ENCODE peak calls at places on chromosomes 7 and 10, in eight cellular contexts. Y is MM.1S, M is bronchial epithelial cell, F is AG04450, R is colonic mucosa, J is astrocyte of the spinal cord, U is fibroblast of pulmonary artery, X is HCT116. V is an unnamed sample.

GRCh38 chr7:94417261-94417660 is 22.6 kb downstream of the COL1A2 start:
- DNase-seq in Y (no peak), M (no peak), F (no peak), R (no peak), J (no peak), U (no peak), X (no peak), V (no peak)

GRCh38 chr7:128941946-128942526 is 4.3 kb downstream of the IRF5 start:
- DNase-seq in Y (no peak), M (no peak), F (no peak), R (no peak), J (no peak), U (no peak), X (no peak), V (no peak)

GRCh38 chr10:124025638-124026336 is 67.6 kb downstream of the CHST15 start:
- DNase-seq in Y (no peak), M (no peak), F (no peak), R (no peak), J (peak; percentile 18), U (peak; percentile 32), X (peak; percentile 15), V (no peak)

GRCh38 chr7:30996261-30996660 is 32.5 kb downstream of the GHRHR start:
- DNase-seq in Y (no peak), M (no peak), F (no peak), R (no peak), J (no peak), U (no peak), X (no peak), V (no peak)

GRCh38 chr10:99681553-99681952 is 22.2 kb downstream of the ENTPD7 start:
- DNase-seq in Y (no peak), M (peak; percentile 97), F (peak; percentile 49), R (no peak), J (peak; percentile 43), U (peak; percentile 90), X (no peak), V (no peak)

GRCh38 chr10:133378251-133379096 is 588 bp upstream of the PAOX start:
- DNase-seq in Y (peak; percentile 59), M (peak; percentile 15), F (no peak), R (peak; percentile 83), J (peak; percentile 41), U (peak; percentile 41), X (no peak), V (peak; percentile 85)

GRCh38 chr7:149202831-149203231 is 7.5 kb downstream of the ZNF282 start:
- DNase-seq in Y (no peak), M (no peak), F (no peak), R (no peak), J (peak; percentile 36), U (no peak), X (no peak), V (no peak)

GRCh38 chr10:24873281-24873683 is 79.1 kb downstream of the PRTFDC1 start:
- DNase-seq in Y (peak; percentile 88), M (peak; percentile 96), F (peak; percentile 88), R (no peak), J (peak; percentile 92), U (peak; percentile 98), X (no peak), V (no peak)

GRCh38 chr10:9253121-9253520 is 1198.6 kb downstream of the GATA3 start:
- DNase-seq in Y (no peak), M (peak; percentile 19), F (no peak), R (no peak), J (peak; percentile 55), U (peak; percentile 11), X (no peak), V (no peak)

GRCh38 chr10:63466168-63466935 is 575 bp upstream of the JMJD1C start:
- DNase-seq in Y (peak; percentile 60), M (peak; percentile 57), F (no peak), R (peak; percentile 59), J (peak; percentile 70), U (peak; percentile 62), X (peak; percentile 45), V (no peak)

GRCh38 chr7:88546808-88547207 is 212.7 kb upstream of the ZNF804B start:
- DNase-seq in Y (peak; percentile 71), M (peak; percentile 42), F (no peak), R (peak; percentile 24), J (peak; percentile 9), U (peak; percentile 33), X (peak; percentile 58), V (no peak)

GRCh38 chr10:52617346-52617745 is 155.2 kb downstream of the MBL2 start:
- DNase-seq in Y (no peak), M (peak; percentile 75), F (no peak), R (no peak), J (no peak), U (no peak), X (no peak), V (no peak)

GRCh38 chr10:18583575-18584270 is 67.7 kb downstream of the NSUN6 start:
- DNase-seq in Y (no peak), M (peak; percentile 18), F (no peak), R (no peak), J (no peak), U (peak; percentile 39), X (no peak), V (no peak)

GRCh38 chr10:121049923-121050322 is 198.8 kb downstream of the WDR11 start:
- DNase-seq in Y (no peak), M (no peak), F (no peak), R (no peak), J (no peak), U (no peak), X (no peak), V (no peak)

GRCh38 chr7:72187179-72187578 is 225.0 kb downstream of the CALN1 start:
- DNase-seq in Y (no peak), M (no peak), F (no peak), R (no peak), J (no peak), U (no peak), X (no peak), V (no peak)

GRCh38 chr10:35416628-35417625 is 80.6 kb downstream of the CCNY start:
- DNase-seq in Y (no peak), M (no peak), F (no peak), R (no peak), J (no peak), U (no peak), X (no peak), V (no peak)

GRCh38 chr10:123750901-123751300 is 84.7 kb downstream of the GPR26 start:
- DNase-seq in Y (no peak), M (no peak), F (no peak), R (no peak), J (no peak), U (no peak), X (no peak), V (no peak)

GRCh38 chr10:73226663-73227062 is 20.4 kb downstream of the DNAJC9 start:
- DNase-seq in Y (no peak), M (no peak), F (no peak), R (no peak), J (no peak), U (no peak), X (no peak), V (no peak)

DNA sequence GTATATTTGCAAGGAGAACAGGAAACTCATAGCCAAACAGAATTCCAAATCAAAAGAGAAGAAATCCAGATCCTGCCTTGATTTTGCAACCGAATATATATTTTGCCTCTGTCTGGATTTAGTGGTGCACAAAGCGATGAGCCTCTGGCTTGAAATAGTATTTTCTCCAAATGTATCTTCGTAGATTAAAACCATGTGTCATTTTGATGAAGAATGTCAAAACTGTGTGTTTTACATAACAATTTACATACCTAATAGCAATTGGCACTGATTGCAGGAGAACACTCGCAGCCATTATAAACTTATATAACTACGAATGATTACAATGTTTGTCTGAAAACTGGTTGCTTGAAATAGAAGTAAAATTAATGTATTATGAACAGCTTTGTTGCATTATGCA is 156.4 kb downstream of the ARID5B start:
- DNase-seq in Y (no peak), M (no peak), F (no peak), R (no peak), J (no peak), U (no peak), X (no peak), V (no peak)
- H3K4me3 ChIP-seq in Y (no peak overlapping the region), M (no peak overlapping the region), F (peak overlapping the region; percentile 52), R (no peak overlapping the region), J (no peak overlapping the region), U (no peak overlapping the region), X (no peak overlapping the region), V (peak overlapping the region; percentile 77)

DNA sequence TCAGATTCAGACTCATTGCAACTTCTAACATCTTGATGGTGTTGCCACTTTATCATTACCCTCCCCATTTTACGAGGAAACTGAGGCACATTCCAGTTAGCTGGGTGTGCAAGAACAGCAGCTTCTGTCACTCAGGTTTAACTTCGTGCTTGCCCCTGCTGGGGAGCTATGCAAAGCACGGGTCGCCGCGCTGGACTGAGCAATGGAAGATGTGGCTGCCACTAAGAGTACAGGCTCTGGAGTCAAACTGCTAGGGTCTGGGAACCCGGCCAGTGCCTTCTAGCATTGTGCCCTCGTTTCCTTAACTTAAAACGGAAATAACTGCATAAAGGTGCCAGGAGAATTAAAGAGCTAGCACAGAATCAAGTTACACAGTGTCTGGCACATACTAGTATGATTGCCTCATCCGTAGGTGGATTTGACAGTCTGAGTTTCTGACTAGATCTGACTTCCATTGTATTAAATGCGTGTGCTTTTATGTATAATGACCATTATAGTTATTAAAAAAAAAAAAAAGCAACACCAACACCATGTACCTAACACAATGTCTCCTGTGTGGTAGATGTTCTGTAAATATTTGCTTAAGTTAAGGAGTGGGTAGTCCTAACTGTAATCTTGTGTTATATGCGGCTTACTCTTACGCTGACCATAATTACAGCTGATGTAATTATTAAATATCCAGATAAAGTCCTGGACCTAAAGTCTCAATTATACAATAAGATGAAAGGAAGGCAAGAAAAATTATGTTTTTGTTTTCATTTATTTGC is 842 bp downstream of the ZNF22 start:
- DNase-seq in Y (peak; percentile 75), M (peak; percentile 85), F (no peak), R (peak; percentile 72), J (peak; percentile 73), U (peak; percentile 79), X (no peak), V (peak; percentile 88)
- TF ChIP-seq CTCF in Y (peak; percentile 32), M (peak; percentile 26), F (peak; percentile 45), R (no peak), J (peak; percentile 28), U (peak; percentile 30), X (no peak), V (no peak)

GRCh38 chr7:99324559-99324958 is 1.1 kb upstream of the ARPC1A start:
- DNase-seq in Y (no peak), M (no peak), F (no peak), R (no peak), J (no peak), U (no peak), X (no peak), V (no peak)
- H3K4me3 ChIP-seq in Y (peak overlapping the region; percentile 99), M (no peak overlapping the region), F (peak overlapping the region; percentile 97), R (no peak overlapping the region), J (peak overlapping the region; percentile 99), U (peak overlapping the region; percentile 83), X (peak overlapping the region; percentile 73), V (no peak overlapping the region)

DNA sequence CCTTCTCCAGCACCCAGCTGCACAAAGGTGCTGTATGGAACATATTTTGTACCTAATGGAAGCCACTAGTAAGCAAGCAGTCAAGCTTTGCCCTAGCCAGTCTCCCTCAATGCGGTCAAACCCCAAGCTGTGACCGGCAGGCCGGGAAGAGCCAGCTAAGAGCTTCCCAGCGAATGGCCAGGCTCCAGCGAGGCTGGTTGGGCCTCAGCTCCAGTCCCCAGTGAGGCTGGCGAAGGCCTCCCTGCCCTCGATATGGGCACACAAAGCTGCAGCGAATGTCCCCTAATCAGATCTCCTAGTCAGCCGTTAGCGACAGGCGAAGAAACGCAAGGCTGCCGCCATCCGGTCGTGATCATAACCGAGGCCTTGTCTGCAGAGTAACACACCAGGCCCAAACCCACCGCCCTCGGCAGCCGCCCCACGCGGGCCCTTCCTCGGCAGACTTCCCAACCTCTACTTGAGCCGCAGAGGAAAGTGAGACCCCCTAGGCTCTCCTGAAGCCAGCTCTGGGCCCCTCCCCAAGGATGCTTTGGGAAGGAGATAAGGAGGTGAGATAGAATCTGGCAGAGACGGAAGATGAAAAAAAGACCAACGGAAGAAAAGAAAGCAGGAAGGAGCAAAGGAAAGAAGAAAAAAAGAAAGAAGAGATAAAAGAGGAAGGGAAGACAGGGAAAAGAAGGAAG is 3.1 kb upstream of the HOXA9 start:
- DNase-seq in Y (no peak), M (no peak), F (no peak), R (peak; percentile 76), J (no peak), U (no peak), X (no peak), V (no peak)
- TF ChIP-seq CTCF in Y (no peak), M (no peak), F (no peak), R (no peak), J (no peak), U (no peak), X (no peak), V (no peak)

V was measured in coronary artery.